ENCODE peak calls at places on chromosomes 1 and 21, in six cellular contexts. P is tibial nerve; R is CD8-positive, alpha-beta memory T cell; U is lung; E is uterus; N is thoracic aorta. X is an unnamed sample. For H3K4me1, the result is how much of the 10 kb centered on the place peaks cover.

GRCh38 chr1:234109840-234110239 is 205.4 kb downstream of the SLC35F3 start:
- DNase-seq in P (no peak), R (no peak), U (no peak), E (no peak), N (no peak), X (no peak)

GRCh38 chr1:91793189-91793588 is 92.8 kb downstream of the TGFBR3 start:
- DNase-seq in P (no peak), R (no peak), U (no peak), E (no peak), N (no peak), X (no peak)

GRCh38 chr1:101532392-101532791 is 295.6 kb downstream of the S1PR1 start:
- DNase-seq in P (no peak), R (no peak), U (no peak), E (no peak), N (no peak), X (no peak)

GRCh38 chr1:10228528-10228927 is 18.2 kb downstream of the KIF1B start:
- DNase-seq in P (no peak), R (no peak), U (no peak), E (no peak), N (no peak), X (no peak)

GRCh38 chr21:17343055-17343454 is 169.8 kb upstream of the CXADR start:
- DNase-seq in P (no peak), R (no peak), U (no peak), E (no peak), N (no peak), X (no peak)

GRCh38 chr1:214397497-214397896 is 116.5 kb downstream of the SMYD2 start:
- DNase-seq in P (no peak), R (no peak), U (no peak), E (no peak), N (no peak), X (no peak)

GRCh38 chr1:29503441-29503840 is 267.1 kb downstream of the PTPRU start:
- DNase-seq in P (no peak), R (no peak), U (no peak), E (no peak), N (no peak), X (no peak)

GRCh38 chr1:37123266-37123665 is 89.0 kb upstream of the GRIK3 start:
- DNase-seq in P (no peak), R (no peak), U (no peak), E (no peak), N (no peak), X (no peak)

GRCh38 chr1:200931776-200932175 is 37.1 kb downstream of the INAVA start:
- DNase-seq in P (no peak), R (no peak), U (no peak), E (no peak), N (no peak), X (no peak)

GRCh38 chr1:115139381-115139780 is 50.1 kb upstream of the TSPAN2 start:
- DNase-seq in P (no peak), R (no peak), U (no peak), E (no peak), N (no peak), X (no peak)

GRCh38 chr1:44788120-44788860 is at the start of gene BEST4:
- DNase-seq in P (no peak), R (no peak), U (no peak), E (no peak), N (no peak), X (no peak)

GRCh38 chr1:147580200-147580557 is 38.9 kb downstream of the BCL9 start:
- DNase-seq in P (no peak), R (peak), U (no peak), E (no peak), N (no peak), X (no peak)

GRCh38 chr1:41754540-41754939 is 164.2 kb downstream of the HIVEP3 start:
- DNase-seq in P (no peak), R (no peak), U (no peak), E (no peak), N (no peak), X (no peak)

GRCh38 chr21:19603011-19603593 is 1199.5 kb upstream of the TMPRSS15 start:
- DNase-seq in P (no peak), R (no peak), U (no peak), E (no peak), N (no peak), X (no peak)

GRCh38 chr1:30371179-30371788 is 352.1 kb downstream of the MATN1 start:
- DNase-seq in P (no peak), R (no peak), U (peak), E (no peak), N (no peak), X (no peak)

GRCh38 chr1:238485062-238485905 is 594.6 kb upstream of the ZP4 start:
- DNase-seq in P (peak), R (no peak), U (no peak), E (peak), N (no peak), X (no peak)
- H3K4me3 ChIP-seq in P (peak), R (no peak), U (no peak), E (peak), N (peak), X (no peak)

DNA sequence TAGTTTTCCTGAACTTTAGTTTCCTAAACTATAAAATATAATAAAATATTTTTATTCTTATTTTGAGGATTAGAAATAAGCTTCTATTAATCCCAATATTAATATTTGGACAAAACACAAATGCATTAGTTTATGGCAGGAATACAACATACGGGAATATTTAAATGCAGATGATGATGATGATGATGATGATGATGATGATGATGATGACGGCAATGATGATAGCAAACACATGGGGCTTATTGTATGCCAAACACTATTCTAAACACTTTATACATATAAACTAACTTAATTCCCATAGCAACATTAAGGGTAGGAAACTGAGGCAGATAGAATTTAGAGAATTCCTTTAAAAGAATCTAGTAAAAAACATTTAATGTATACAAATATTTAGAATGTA is 541.5 kb upstream of the BEND5 start:
- DNase-seq in P (no peak), R (no peak), U (no peak), E (no peak), N (no peak), X (no peak)
- H3K4me1 ChIP-seq in P (under half), R (under half), U (under half), E (under half), N (under half), X (under half)

DNA sequence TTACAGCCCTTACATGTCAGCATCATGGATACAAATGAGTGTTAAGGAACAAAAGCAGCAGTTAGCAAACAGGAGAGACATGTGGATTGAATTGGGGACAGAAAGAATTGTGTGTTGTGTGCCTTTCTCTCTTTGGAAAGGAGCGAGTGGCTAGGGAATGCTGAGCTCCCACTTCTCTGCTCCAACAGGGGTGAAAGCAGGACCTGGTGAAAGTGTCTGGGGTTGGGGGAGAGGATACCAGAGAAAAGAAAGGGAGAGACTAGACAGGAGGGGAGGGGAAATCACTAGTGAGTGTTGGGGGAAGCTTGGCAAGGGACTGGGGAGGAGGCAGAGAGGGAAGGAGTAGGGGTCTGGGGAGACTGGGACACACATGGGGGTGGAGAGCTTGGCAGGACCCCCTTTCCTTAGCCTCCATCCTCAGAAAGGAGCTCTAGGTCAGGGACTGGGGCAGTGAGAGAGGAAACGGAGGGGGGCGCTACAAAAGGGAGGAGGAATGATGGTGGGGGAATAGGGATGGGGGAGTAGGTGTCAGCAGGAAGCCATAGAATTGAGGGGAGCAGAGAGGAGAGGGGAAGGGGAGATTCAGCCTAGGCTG is 2.2 kb downstream of the KIRREL1 start:
- DNase-seq in P (no peak), R (no peak), U (no peak), E (no peak), N (no peak), X (no peak)
- H3K4me3 ChIP-seq in P (peak), R (no peak), U (no peak), E (peak), N (peak), X (peak)

GRCh38 chr1:179031855-179032513 is 6.3 kb downstream of the FAM20B start:
- DNase-seq in P (no peak), R (no peak), U (no peak), E (no peak), N (no peak), X (no peak)
- H3K4me1 ChIP-seq in P (under half), R (under half), U (under half), E (under half), N (under half), X (under half)

DNA sequence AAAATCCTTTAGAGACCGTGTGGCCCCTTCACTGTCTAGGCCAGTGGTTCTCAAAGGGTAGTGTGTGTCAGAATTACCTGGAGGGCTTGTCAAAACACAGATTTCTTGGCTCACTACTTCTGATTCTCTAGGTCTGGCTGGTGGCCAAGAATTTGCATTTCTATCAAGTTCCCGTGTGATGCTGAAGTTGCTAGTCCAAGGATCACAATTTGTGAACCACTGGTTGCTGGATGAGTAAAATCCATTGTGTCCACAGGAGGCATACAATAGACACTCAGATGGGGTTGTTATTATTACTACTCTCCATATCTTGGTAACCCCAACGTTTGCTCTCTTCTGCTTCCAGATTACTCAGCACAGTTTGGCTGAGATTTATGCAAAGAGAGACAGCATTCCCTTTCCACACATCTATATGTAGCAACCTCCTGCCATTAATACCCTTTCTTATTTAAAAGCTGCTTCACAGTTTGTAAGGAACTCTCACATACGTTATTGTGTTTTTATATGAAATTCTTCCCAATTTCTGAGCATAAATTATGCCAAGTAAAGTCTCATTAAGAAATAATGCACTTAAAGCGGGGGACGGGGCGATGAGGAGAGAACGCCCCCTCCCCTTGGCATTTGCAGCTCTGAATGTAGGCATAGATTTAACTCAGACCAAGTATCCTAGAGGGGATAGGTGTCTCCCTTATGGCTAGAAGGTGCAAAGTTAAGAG is 720 bp upstream of the TMCC2 start:
- DNase-seq in P (no peak), R (no peak), U (no peak), E (peak), N (no peak), X (no peak)
- H3K4me3 ChIP-seq in P (peak), R (peak), U (peak), E (peak), N (peak), X (peak)

DNA sequence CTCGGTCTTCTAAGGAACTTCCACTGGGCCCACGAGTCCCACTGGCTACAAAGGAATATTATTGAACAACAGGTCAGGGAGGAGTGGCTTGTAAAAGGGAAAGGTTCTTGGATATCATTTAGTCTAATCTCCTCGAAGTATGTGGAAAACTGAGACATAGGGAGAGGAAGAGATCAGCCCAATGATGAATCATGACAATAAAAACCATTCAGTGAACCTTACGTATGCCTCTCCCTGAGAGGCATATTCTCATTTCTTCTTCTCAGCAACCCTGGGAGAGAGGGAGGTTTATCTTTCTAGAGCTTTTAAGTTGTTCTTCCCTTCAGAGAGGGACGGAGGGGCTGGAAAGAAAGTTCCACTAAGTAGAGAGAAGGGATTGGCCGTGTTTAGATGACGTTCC is 5.3 kb upstream of the MOB3C start:
- DNase-seq in P (no peak), R (no peak), U (no peak), E (no peak), N (no peak), X (no peak)
- H3K4me1 ChIP-seq in P (under half), R (under half), U (under half), E (under half), N (under half), X (under half)

X was measured in esophagus squamous epithelium.